ENCODE peak calls at places on chromosomes 2 and 18, in four cellular contexts. G, L, R and E are unnamed samples.

GRCh38 chr2:27831279-27832050 is 58.7 kb downstream of the RBKS start:
- DNase-seq in G (no peak), L (peak), R (no peak), E (no peak)

GRCh38 chr18:3402962-3403585 is 46.9 kb upstream of the TGIF1 start:
- DNase-seq in R (no peak), L (no peak), G (no peak), E (no peak)

GRCh38 chr2:165698621-165698946 is 95.5 kb downstream of the GALNT3 start:
- DNase-seq in G (peak), L (peak), R (no peak), E (peak)

GRCh38 chr2:219475697-219476604 is 22.7 kb upstream of the GMPPA start:
- DNase-seq in G (no peak), L (peak), R (peak), E (peak)

GRCh38 chr18:23340661-23341060 is 112.4 kb upstream of the RIOK3 start:
- DNase-seq in G (no peak), L (no peak), R (no peak), E (no peak)

GRCh38 chr18:31420032-31420431 is 27.5 kb upstream of the DSG3 start:
- DNase-seq in G (no peak), L (no peak), R (no peak), E (no peak)

GRCh38 chr2:235658371-235659174 is 164.7 kb downstream of the AGAP1 start:
- DNase-seq in R (no peak), G (no peak), L (no peak), E (no peak)

GRCh38 chr2:108640731-108641130 is 78.6 kb upstream of the RANBP2 start:
- DNase-seq in G (no peak), L (no peak), R (no peak), E (no peak)

GRCh38 chr2:182615036-182615435 is 101.0 kb upstream of the DNAJC10 start:
- DNase-seq in R (no peak), G (no peak), L (no peak), E (no peak)

GRCh38 chr2:45709137-45709536 is 57.7 kb downstream of the PRKCE start:
- DNase-seq in G (no peak), L (no peak), R (no peak), E (no peak)

GRCh38 chr2:149221898-149222297 is 108.5 kb upstream of the LYPD6 start:
- DNase-seq in R (no peak), L (no peak), G (no peak), E (no peak)

GRCh38 chr2:165891943-165892342 is 61.6 kb downstream of the TTC21B start:
- DNase-seq in G (no peak), L (no peak), R (no peak), E (no peak)

GRCh38 chr2:231057590-231057989 is 923 bp downstream of the PSMD1 start:
- DNase-seq in G (no peak), R (no peak), L (no peak), E (no peak)

GRCh38 chr18:29012364-29012763 is 835.4 kb upstream of the CDH2 start:
- DNase-seq in R (no peak), G (no peak), L (no peak), E (no peak)

DNA sequence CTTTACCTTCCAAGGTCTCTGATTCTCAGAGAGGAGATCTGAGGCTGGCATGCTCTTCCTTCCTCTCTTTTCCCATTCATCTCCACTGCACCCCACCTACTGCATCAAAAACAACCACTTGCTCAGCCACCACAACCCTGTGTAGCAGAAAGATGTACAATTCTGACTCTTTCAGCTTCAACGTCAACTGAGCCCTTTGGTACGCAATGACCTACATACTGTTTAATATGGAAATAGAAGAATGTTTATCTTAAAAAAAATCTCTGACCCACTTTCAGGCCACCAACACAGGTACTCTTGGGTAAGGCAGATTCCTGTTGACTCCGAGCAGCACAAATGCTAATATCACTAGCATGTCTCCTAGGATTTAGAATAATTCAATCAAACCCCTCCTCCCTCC is 76.2 kb upstream of the AFF3 start:
- DNase-seq in G (no peak), R (no peak), L (no peak), E (no peak)
- TF ChIP-seq POLR2AphosphoS5 in G (no peak), R (no peak), L (no peak), E (no peak)

GRCh38 chr2:60064687-60065361 is 488.6 kb downstream of the BCL11A start:
- DNase-seq in R (no peak), G (no peak), L (no peak), E (no peak)

GRCh38 chr2:60066971-60067370 is 486.5 kb downstream of the BCL11A start:
- DNase-seq in G (no peak), L (no peak), R (no peak), E (no peak)

GRCh38 chr2:60070166-60070565 is 483.3 kb downstream of the BCL11A start:
- DNase-seq in G (no peak), L (no peak), R (no peak), E (no peak)

GRCh38 chr2:60068755-60069154 is 484.7 kb downstream of the BCL11A start:
- DNase-seq in L (no peak), G (no peak), R (no peak), E (no peak)

DNA sequence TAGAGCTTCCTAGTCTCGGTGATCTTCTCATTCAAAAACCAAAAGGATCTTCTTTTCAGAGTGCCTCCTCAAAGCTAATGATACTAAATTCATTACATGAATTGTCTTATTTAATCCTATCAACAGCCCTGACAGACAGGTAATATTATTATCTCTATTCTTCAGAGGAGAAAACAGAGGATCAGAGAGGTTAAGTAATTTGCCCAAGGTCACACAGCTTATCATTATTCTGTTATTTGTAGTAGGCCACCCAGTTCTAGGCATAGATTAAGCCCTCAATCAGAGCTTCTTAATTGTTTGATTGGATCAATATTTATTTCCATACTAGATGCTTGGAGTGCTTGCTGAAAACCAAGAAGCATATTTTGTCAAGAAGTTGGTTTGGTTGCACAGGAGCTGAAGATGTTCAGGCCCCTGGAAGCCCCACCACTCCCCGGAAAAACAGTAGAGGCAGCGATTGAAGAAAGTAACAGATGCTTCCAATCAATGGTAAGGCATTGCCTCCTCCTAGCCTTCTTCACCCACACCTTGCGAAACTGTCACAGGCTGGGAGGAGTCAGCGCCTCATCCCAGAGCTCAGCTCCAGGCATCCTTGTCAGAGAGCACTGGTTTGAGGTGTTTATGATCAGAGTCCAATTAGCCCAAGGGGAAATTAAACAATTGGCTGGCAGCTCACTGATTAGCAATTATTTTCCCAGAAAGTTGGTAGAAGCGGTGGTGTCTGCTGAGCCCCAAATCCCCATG is 487.2 kb downstream of the BCL11A start:
- DNase-seq in L (no peak), G (no peak), R (no peak), E (no peak)
- TF ChIP-seq SPI1 in L (no peak), G (no peak), R (no peak), E (no peak)

DNA sequence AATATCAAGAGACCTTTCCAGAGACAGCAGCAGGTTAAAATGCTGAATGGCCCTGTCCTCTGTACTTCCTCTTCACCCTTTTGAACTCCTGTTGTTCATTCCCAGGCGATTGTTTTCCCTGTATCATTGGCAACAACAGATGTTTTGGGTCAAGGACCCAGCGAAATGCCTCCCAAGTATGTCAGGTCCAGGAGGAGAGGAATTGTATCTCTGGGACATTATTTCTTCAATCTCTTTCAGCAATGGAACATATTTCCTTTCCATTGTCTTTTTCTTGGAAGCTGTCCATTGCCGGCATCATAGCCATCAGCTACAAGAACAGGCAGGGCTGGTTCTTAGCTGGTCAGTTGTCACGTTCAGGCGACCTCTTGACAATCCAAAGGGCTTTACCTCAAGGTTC is 76.2 kb downstream of the NRP2 start:
- DNase-seq in R (no peak), L (no peak), G (no peak), E (no peak)
- TF ChIP-seq POLR2AphosphoS5 in R (no peak), L (no peak), G (no peak), E (no peak)

GRCh38 chr2:9286553-9287399 is 80.2 kb downstream of the ASAP2 start:
- DNase-seq in R (no peak), L (no peak), G (no peak), E (no peak)

GRCh38 chr2:9285921-9286320 is 79.3 kb downstream of the ASAP2 start:
- DNase-seq in G (no peak), R (no peak), L (no peak), E (no peak)

GRCh38 chr2:9284521-9285297 is 78.1 kb downstream of the ASAP2 start:
- DNase-seq in L (no peak), R (no peak), G (no peak), E (no peak)

GRCh38 chr2:9287400-9288059 is 80.9 kb downstream of the ASAP2 start:
- DNase-seq in L (no peak), R (no peak), G (no peak), E (no peak)

GRCh38 chr2:9285385-9285784 is 78.8 kb downstream of the ASAP2 start:
- DNase-seq in L (no peak), G (no peak), R (no peak), E (no peak)
- TF ChIP-seq SPI1 in L (no peak), G (no peak), R (no peak), E (no peak)

GRCh38 chr2:238644095-238645081 is 203.5 kb upstream of the TWIST2 start:
- DNase-seq in L (peak), R (no peak), G (no peak), E (no peak)
- TF ChIP-seq POLR2AphosphoS5 in L (no peak), R (no peak), G (no peak), E (no peak)

GRCh38 chr2:19349911-19350677 is 8.3 kb downstream of the OSR1 start:
- DNase-seq in G (no peak), L (peak), R (peak), E (no peak)
- TF ChIP-seq SPI1 in G (no peak), L (no peak), R (no peak), E (no peak)

GRCh38 chr2:200367155-200367554 is 60.7 kb downstream of the SPATS2L start:
- DNase-seq in R (no peak), G (no peak), L (no peak), E (no peak)
- TF ChIP-seq POLR2AphosphoS5 in R (no peak), G (no peak), L (no peak), E (no peak)

DNA sequence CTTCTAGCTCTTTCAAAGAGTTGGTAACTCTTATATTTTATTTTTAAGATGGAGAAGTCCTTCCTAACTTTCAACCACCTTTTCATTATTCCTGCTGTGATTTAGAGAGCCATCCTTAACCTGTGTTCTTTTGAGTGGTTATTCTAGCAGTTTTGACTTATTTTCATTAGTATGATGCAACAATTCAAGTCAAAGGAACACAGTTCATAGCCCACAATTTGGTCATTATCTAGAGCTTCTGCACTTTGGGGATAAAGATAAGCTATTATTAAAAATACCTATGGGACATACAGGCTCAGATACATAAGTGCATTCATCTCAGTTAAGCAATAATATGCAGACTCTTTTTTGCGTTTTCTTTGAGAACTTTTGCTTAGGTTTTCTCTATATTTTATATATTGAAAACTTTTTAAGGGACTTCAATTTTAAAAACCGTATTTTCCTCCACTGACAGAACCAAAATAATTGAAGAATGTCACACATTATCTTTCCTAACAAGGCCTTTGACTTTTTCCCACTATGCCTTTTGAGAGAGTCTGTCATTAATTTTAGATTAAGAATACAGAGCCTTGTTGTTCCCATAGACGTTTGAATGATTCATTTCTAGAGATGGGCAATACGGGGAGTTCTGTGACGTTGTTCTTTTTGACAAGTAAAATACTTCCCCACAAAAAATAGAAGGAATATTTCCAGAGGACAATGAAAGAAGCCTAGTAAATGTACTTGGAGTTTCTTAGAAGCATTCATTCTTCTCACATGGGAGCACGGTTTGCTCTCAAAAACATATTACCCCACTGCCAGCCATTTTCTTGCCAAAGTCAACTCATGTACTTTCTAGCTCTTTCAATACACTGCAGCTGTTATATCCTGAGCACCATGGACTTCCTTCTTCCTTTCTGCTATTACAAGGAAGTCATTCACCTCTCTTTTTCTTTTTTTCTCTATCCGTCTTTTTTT is 42.9 kb upstream of the RASGRP3 start:
- DNase-seq in G (no peak), L (no peak), R (no peak), E (no peak)
- TF ChIP-seq SPI1 in G (no peak), L (no peak), R (no peak), E (no peak)

DNA sequence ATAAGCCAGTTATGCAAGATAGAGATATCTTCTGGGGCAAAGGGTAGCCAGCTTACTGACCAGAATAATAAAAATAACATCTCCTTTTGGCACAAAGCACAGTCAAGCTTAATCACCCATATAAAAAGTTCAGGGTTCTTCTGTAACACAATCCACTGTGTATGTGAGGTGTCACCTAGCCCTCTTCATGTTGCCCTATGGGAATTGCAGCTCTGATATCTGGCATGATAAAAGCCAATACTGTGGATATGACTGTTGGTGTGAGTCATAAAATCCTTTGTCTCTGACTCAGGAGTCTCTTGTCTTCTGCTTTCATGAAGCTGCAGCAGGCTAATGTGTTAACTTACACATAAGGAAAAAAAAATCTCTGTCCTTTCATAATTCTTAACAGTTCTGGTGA is 90.8 kb downstream of the DSEL start:
- DNase-seq in L (no peak), R (no peak), G (no peak), E (no peak)
- TF ChIP-seq POLR2AphosphoS5 in L (no peak), R (no peak), G (no peak), E (no peak)

DNA sequence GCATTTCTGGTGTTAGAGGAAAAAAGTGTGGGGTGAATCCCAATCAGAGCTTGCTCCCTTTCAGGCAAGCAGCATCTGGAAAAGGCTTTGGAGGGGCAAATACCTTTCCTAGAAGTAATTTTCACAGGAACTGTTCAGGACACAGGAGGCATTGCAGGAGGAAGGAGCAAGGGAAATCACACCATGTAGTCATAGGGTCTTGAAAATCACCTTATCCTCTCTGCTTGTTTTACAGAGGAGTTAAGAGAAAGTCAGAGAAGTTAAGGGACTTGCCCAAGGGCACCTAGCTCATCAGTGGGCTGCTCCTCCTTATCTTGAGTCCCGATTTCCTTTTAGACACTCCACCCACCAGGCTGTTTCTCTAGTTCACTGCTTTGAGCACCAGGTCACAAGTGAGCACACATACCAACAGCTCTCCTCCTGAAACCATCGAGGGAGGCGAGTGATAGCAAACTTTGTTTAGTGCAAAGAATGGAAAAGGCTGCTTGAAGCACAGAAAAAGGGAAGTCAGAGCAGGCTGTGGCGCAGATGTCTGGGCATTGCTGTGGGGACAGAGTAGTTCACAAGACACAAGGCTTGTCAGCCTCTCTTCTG is 89.2 kb upstream of the CXCR4 start:
- DNase-seq in R (no peak), L (peak), G (peak), E (no peak)
- TF ChIP-seq SPI1 in R (no peak), L (peak), G (peak), E (peak)